ENCODE peak calls at places on chromosome 21, in seven cellular contexts. T, B, Q, U, Z, W and N are unnamed samples.

GRCh38 chr21:41817228-41817627 is 50.4 kb upstream of the RIPK4 start:
- DNase-seq in T (peak; percentile 53), B (peak; percentile 82), Q (peak; percentile 72), U (peak; percentile 44), Z (peak; percentile 73), W (peak; percentile 71), N (peak; percentile 48)

GRCh38 chr21:17548262-17548661 is 35.4 kb downstream of the CXADR start:
- DNase-seq in T (no peak), B (no peak), Q (no peak), U (no peak), Z (no peak), W (no peak), N (no peak)

GRCh38 chr21:45257673-45258341 is 29.9 kb downstream of the POFUT2 start:
- DNase-seq in T (peak; percentile 12), B (peak; percentile 67), Q (no peak), U (no peak), Z (no peak), W (no peak), N (no peak)

GRCh38 chr21:46347791-46348381 is 23.9 kb downstream of the PCNT start:
- DNase-seq in T (no peak), B (peak; percentile 63), Q (no peak), U (no peak), Z (peak; percentile 66), W (no peak), N (no peak)

GRCh38 chr21:33441489-33442477 is 38.0 kb downstream of the TMEM50B start:
- DNase-seq in T (peak; percentile 47), B (peak; percentile 26), Q (no peak), U (peak; percentile 51), Z (peak; percentile 94), W (no peak), N (peak; percentile 94)

GRCh38 chr21:46298083-46298412 is 11.9 kb downstream of the YBEY start:
- DNase-seq in T (no peak), B (no peak), Q (no peak), U (no peak), Z (peak; percentile 36), W (no peak), N (peak; percentile 43)

GRCh38 chr21:17466166-17466565 is 46.7 kb upstream of the CXADR start:
- DNase-seq in T (no peak), B (no peak), Q (no peak), U (no peak), Z (peak; percentile 43), W (no peak), N (peak; percentile 72)

GRCh38 chr21:9756677-9757076 is 764.7 kb upstream of the TPTE start:
- DNase-seq in T (no peak), B (no peak), Q (no peak), U (no peak), Z (no peak), W (no peak), N (no peak)

GRCh38 chr21:45234127-45234526 is 53.6 kb downstream of the POFUT2 start:
- DNase-seq in T (no peak), B (no peak), Q (peak; percentile 53), U (no peak), Z (no peak), W (no peak), N (no peak)

GRCh38 chr21:26153758-26154157 is 16.8 kb downstream of the APP start:
- DNase-seq in T (no peak), B (no peak), Q (no peak), U (no peak), Z (no peak), W (no peak), N (no peak)

GRCh38 chr21:20647603-20648002 is 350.6 kb upstream of the NCAM2 start:
- DNase-seq in T (no peak), B (no peak), Q (no peak), U (no peak), Z (peak; percentile 4), W (no peak), N (peak; percentile 9)

GRCh38 chr21:39156024-39156423 is 27.2 kb downstream of the PSMG1 start:
- DNase-seq in T (no peak), B (no peak), Q (no peak), U (no peak), Z (no peak), W (no peak), N (no peak)

DNA sequence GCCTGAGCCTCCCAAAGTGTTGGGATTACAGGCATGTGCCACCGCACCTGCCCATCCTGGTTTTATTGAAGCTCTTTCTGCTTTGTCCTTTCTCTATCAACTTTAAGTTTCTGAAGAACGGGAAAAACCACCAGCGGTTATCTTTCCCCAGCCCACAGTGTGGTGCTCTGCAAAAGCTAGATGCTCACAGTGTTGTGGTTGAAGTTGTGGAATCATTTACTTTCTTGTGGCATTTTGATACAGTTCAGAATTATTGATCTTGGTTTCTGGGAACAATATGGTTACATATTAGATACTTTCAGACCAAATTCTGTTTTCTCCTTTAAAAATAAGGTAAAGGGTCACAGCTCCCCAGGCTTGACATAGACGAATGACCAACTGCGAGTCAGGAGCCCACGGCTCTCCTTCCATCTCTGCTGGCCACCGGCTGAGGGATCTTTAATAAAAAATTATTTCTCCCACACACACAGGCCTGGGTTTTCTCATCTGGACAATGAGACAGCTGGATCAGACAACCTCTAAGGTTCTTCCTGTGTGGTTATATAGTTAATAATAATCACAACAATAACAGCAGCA is 385.3 kb downstream of the SETD4 start:
- DNase-seq in T (no peak), B (no peak), Q (peak; percentile 27), U (no peak), Z (no peak), W (no peak), N (no peak)
- TF ChIP-seq CTCF in T (no peak), B (no peak), Q (no peak), U (peak; percentile 10), Z (no peak), W (no peak), N (no peak)

GRCh38 chr21:44013380-44014088 is 1.4 kb downstream of the TRAPPC10 start:
- DNase-seq in T (no peak), B (no peak), Q (no peak), U (no peak), Z (no peak), W (no peak), N (no peak)
- H3K27ac ChIP-seq in T (peak overlapping the region; percentile 97), B (no peak overlapping the region), Q (peak overlapping the region; percentile 96), U (no peak overlapping the region), Z (no peak overlapping the region), W (peak overlapping the region; percentile 93), N (peak overlapping the region; percentile 55)

GRCh38 chr21:37207441-37208009 is 59.6 kb downstream of the VPS26C start:
- DNase-seq in T (no peak), B (no peak), Q (no peak), U (no peak), Z (peak; percentile 12), W (peak; percentile 19), N (no peak)
- H3K27me3 ChIP-seq in T (no peaks in the 10 kb centered on the region), B (no peaks in the 10 kb centered on the region), Q (no peaks in the 10 kb centered on the region), U (no peaks in the 10 kb centered on the region), Z (no peaks in the 10 kb centered on the region), W (no peaks in the 10 kb centered on the region), N (no peaks in the 10 kb centered on the region)

DNA sequence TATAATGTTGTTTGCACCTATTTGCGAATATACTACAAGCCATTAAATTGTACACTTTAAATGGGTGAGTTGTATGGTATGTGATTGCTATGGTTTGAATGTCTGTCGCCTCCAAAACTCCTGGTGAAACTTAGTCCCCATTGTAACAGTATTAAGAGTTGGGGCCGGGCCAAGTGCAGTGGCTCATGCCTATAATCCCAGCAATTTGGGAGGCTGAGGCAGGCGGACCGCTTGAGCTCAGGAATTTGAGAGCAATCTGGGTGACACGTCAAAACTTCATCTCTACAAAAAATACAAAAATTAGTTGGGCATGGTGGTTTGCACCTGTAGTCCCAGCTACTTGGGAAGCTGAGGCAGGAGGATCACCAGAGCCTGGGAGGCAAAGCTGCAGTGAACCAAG is 12.0 kb upstream of the SIM2 start:
- DNase-seq in T (no peak), B (no peak), Q (no peak), U (no peak), Z (no peak), W (no peak), N (no peak)
- TF ChIP-seq CTCF in T (no peak), B (no peak), Q (no peak), U (no peak), Z (no peak), W (no peak), N (no peak)

GRCh38 chr21:32426066-32426465 is 13.6 kb downstream of the EVA1C start:
- DNase-seq in T (no peak), B (no peak), Q (no peak), U (no peak), Z (no peak), W (peak; percentile 24), N (peak; percentile 72)
- H3K27ac ChIP-seq in T (peak overlapping the region; percentile 28), B (no peak overlapping the region), Q (no peak overlapping the region), U (no peak overlapping the region), Z (no peak overlapping the region), W (peak overlapping the region; percentile 35), N (peak overlapping the region; percentile 16)